ENCODE peak calls at places on chromosome 20, in nine cellular contexts. C is neural crest cell; D is posterior vena cava; M is activated effector memory CD4-positive, alpha-beta T cell treated with anti-CD3 and anti-CD28 coated beads, Interleukin-2, amount 50 U/mL, for 16 hours; H is HCT116; Q is activated CD4-positive, alpha-beta T cell treated with anti-CD3 and anti-CD28 coated beads for 24 hours; I is NCI-H1417; E is skeletal muscle cell; V is left cardiac atrium. T is an unnamed sample.

GRCh38 chr20:19936801-19937583 is 80.2 kb upstream of the NAA20 start:
- DNase-seq in H (no peak), M (no peak), C (no peak), E (no peak), Q (no peak), V (peak; percentile 63), I (no peak), D (no peak), T (no peak)

GRCh38 chr20:57398231-57398821 is 7.1 kb downstream of the RBM38 start:
- DNase-seq in Q (peak; percentile 62), H (no peak), C (no peak), D (peak; percentile 85), V (peak; percentile 57), M (peak; percentile 95), E (no peak), I (peak; percentile 100), T (peak; percentile 94)

GRCh38 chr20:48597521-48598302 is 230.1 kb downstream of the PREX1 start:
- DNase-seq in V (no peak), H (no peak), M (peak; percentile 54), I (no peak), C (no peak), D (peak; percentile 78), E (no peak), Q (no peak), T (no peak)

GRCh38 chr20:13265941-13266340 is 44.9 kb downstream of the ISM1 start:
- DNase-seq in V (no peak), H (no peak), I (no peak), M (no peak), D (no peak), C (no peak), Q (no peak), E (no peak), T (no peak)

GRCh38 chr20:56986931-56987720 is 279.3 kb downstream of the BMP7 start:
- DNase-seq in I (no peak), Q (no peak), C (no peak), V (no peak), E (no peak), M (no peak), D (no peak), H (no peak), T (no peak)

GRCh38 chr20:44601801-44602204 is 19.4 kb downstream of the PKIG start:
- DNase-seq in M (no peak), H (no peak), I (no peak), Q (no peak), C (no peak), V (peak; percentile 81), D (peak; percentile 94), E (peak; percentile 58), T (no peak)

GRCh38 chr20:39108746-39109145 is 146.6 kb downstream of the DHX35 start:
- DNase-seq in D (no peak), Q (no peak), E (no peak), M (no peak), C (no peak), V (no peak), I (no peak), H (no peak), T (no peak)

GRCh38 chr20:32445539-32446273 is 87.6 kb downstream of the ASXL1 start:
- DNase-seq in H (no peak), I (peak; percentile 68), Q (no peak), V (no peak), C (no peak), E (no peak), M (peak; percentile 61), D (peak; percentile 72), T (no peak)

GRCh38 chr20:3432844-3433243 is 25.4 kb upstream of the DNAAF9 start:
- DNase-seq in Q (no peak), I (no peak), V (no peak), D (no peak), E (no peak), H (no peak), C (no peak), M (no peak), T (no peak)

GRCh38 chr20:47174844-47175243 is 181.7 kb downstream of the ZMYND8 start:
- DNase-seq in D (peak; percentile 57), V (no peak), Q (no peak), E (no peak), M (no peak), H (no peak), C (no peak), I (no peak), T (no peak)

GRCh38 chr20:16437387-16437990 is 135.8 kb downstream of the KIF16B start:
- DNase-seq in V (no peak), H (no peak), I (no peak), D (no peak), C (no peak), M (no peak), E (no peak), Q (no peak), T (no peak)

GRCh38 chr20:19381947-19382346 is 169.5 kb downstream of the SLC24A3 start:
- DNase-seq in M (no peak), C (no peak), I (no peak), Q (no peak), V (no peak), E (no peak), D (no peak), H (no peak), T (no peak)

GRCh38 chr20:45963059-45964011 is 8.7 kb downstream of the ZNF335 start:
- DNase-seq in H (no peak), Q (no peak), C (no peak), V (no peak), M (no peak), E (no peak), I (peak; percentile 79), D (peak; percentile 74), T (peak; percentile 30)

GRCh38 chr20:25083773-25084615 is 2.1 kb upstream of the VSX1 start:
- DNase-seq in D (peak; percentile 73), Q (no peak), C (peak; percentile 48), H (no peak), I (no peak), V (no peak), M (no peak), E (no peak), T (no peak)

GRCh38 chr20:36408219-36408618 is 102.1 kb downstream of the DLGAP4 start:
- DNase-seq in C (no peak), D (no peak), H (no peak), I (peak; percentile 55), M (no peak), E (no peak), Q (no peak), V (peak; percentile 34), T (peak; percentile 26)

GRCh38 chr20:39851459-39851858 is 837.6 kb downstream of the MAFB start:
- DNase-seq in V (no peak), M (no peak), I (no peak), E (no peak), H (no peak), C (no peak), Q (no peak), D (no peak), T (no peak)

GRCh38 chr20:2361035-2361593 is 19.6 kb upstream of the TGM6 start:
- DNase-seq in Q (no peak), V (no peak), M (no peak), I (no peak), C (no peak), D (no peak), H (no peak), E (no peak), T (no peak)